ENCODE peak calls at places on chromosomes 3 and 15, in five cellular contexts. J is HL-60, F is lower lobe of right lung, H is GM20000, I is B cell. K is an unnamed sample.

GRCh38 chr3:52430416-52430810 is 14.5 kb downstream of the SEMA3G start:
- DNase-seq in H (no peak), J (no peak), F (no peak), I (no peak), K (no peak)

GRCh38 chr3:127990461-127990860 is 61.8 kb upstream of the SEC61A1 start:
- DNase-seq in F (no peak), I (no peak), H (no peak), J (no peak), K (no peak)

GRCh38 chr15:92638291-92638708 is 17.3 kb downstream of the FAM174B start:
- DNase-seq in J (no peak), F (peak), H (no peak), I (no peak), K (no peak)

GRCh38 chr3:80612366-80612765 is 844.6 kb upstream of the ROBO1 start:
- DNase-seq in I (no peak), H (no peak), F (no peak), J (no peak), K (no peak)

GRCh38 chr3:132380979-132381944 is 36.0 kb upstream of the DNAJC13 start:
- DNase-seq in J (no peak), I (no peak), F (no peak), H (no peak), K (no peak)

GRCh38 chr15:89760303-89761008 is 9.4 kb upstream of the MESP1 start:
- DNase-seq in F (peak), J (peak), I (peak), H (peak), K (peak)

GRCh38 chr3:34969513-34969912 is 669.8 kb upstream of the ARPP21 start:
- DNase-seq in F (no peak), H (no peak), I (no peak), J (no peak), K (no peak)

GRCh38 chr15:59594493-59594942 is 17.1 kb upstream of the GCNT3 start:
- DNase-seq in I (no peak), F (no peak), J (peak), H (no peak), K (no peak)

GRCh38 chr3:41370307-41370706 is 171.0 kb downstream of the CTNNB1 start:
- DNase-seq in F (no peak), J (no peak), H (no peak), I (no peak), K (no peak)

GRCh38 chr15:78264304-78265136 is at the start of gene DNAJA4:
- DNase-seq in F (peak), H (peak), I (peak), J (no peak), K (peak)

GRCh38 chr3:156611870-156612494 is 57.1 kb upstream of the SSR3 start:
- DNase-seq in H (no peak), F (no peak), I (no peak), J (no peak), K (no peak)

GRCh38 chr15:64640146-64640868 is 135.1 kb downstream of the RBPMS2 start:
- DNase-seq in J (no peak), H (no peak), F (no peak), I (no peak), K (no peak)

GRCh38 chr3:94694001-94694400 is 631.1 kb downstream of the NSUN3 start:
- DNase-seq in F (no peak), J (no peak), I (no peak), H (no peak), K (no peak)

GRCh38 chr15:52383100-52383588 is 87.5 kb upstream of the MYO5C start:
- DNase-seq in I (no peak), H (peak), J (no peak), F (no peak), K (no peak)

GRCh38 chr3:166367947-166368533 is 530.8 kb upstream of the BCHE start:
- DNase-seq in F (no peak), H (no peak), I (no peak), J (no peak), K (no peak)

GRCh38 chr3:186432189-186432588 is 70.2 kb upstream of the DGKG start:
- DNase-seq in H (peak), J (no peak), F (no peak), I (no peak), K (no peak)

GRCh38 chr15:32747886-32748285 is 30.1 kb downstream of the GREM1 start:
- DNase-seq in H (no peak), F (no peak), I (no peak), J (no peak), K (no peak)

GRCh38 chr3:46943237-46944187 is 33.0 kb downstream of the CCDC12 start:
- DNase-seq in F (peak), J (no peak), H (no peak), I (no peak), K (no peak)

GRCh38 chr3:82088749-82089148 is 327.3 kb upstream of the GBE1 start:
- DNase-seq in F (no peak), I (no peak), J (no peak), H (peak), K (no peak)

GRCh38 chr15:57044072-57044702 is 125.7 kb downstream of the TCF12 start:
- DNase-seq in I (no peak), J (no peak), F (no peak), H (no peak), K (no peak)

GRCh38 chr3:172066880-172067778 is 27.8 kb downstream of the FNDC3B start:
- DNase-seq in H (no peak), I (no peak), F (no peak), J (no peak), K (no peak)

GRCh38 chr3:127326341-127326740 is 38.5 kb upstream of the PRR20G start:
- DNase-seq in H (no peak), J (no peak), F (no peak), I (no peak), K (no peak)

GRCh38 chr3:124770341-124771082 is 40.3 kb downstream of the UMPS start:
- DNase-seq in F (no peak), I (no peak), H (no peak), J (no peak), K (no peak)

GRCh38 chr3:176352716-176353334 is 844.5 kb downstream of the TBL1XR1 start:
- DNase-seq in H (no peak), F (no peak), J (no peak), I (no peak), K (no peak)

GRCh38 chr15:79339588-79340314 is 28.8 kb downstream of the TMED3 start:
- DNase-seq in I (no peak), F (no peak), J (no peak), H (peak), K (peak)

GRCh38 chr3:100266531-100266930 is 5.7 kb downstream of the TBC1D23 start:
- DNase-seq in H (no peak), I (no peak), J (no peak), F (no peak), K (no peak)

GRCh38 chr3:77254967-77255831 is 215.3 kb downstream of the ROBO2 start:
- DNase-seq in J (peak), H (peak), I (no peak), F (no peak), K (peak)

GRCh38 chr15:32877620-32878019 is 159.8 kb downstream of the GREM1 start:
- DNase-seq in J (no peak), H (no peak), I (no peak), F (no peak), K (no peak)

GRCh38 chr3:192275741-192276355 is 451.5 kb downstream of the FGF12 start:
- DNase-seq in H (no peak), J (no peak), F (no peak), I (no peak), K (no peak)

GRCh38 chr3:49134471-49135265 is 1.8 kb upstream of the LAMB2 start:
- DNase-seq in I (no peak), J (no peak), F (no peak), H (no peak), K (no peak)

GRCh38 chr3:138381413-138381901 is 33.1 kb downstream of the MRAS start:
- DNase-seq in H (no peak), I (no peak), F (no peak), J (no peak), K (no peak)

GRCh38 chr15:66252411-66253295 is 897 bp downstream of the MEGF11 start:
- DNase-seq in H (peak), F (peak), I (peak), J (no peak), K (peak)

GRCh38 chr3:124097362-124098120 is 105.6 kb upstream of the ROPN1 start:
- DNase-seq in I (no peak), J (no peak), H (no peak), F (no peak), K (no peak)

GRCh38 chr3:40086890-40087884 is 222.3 kb upstream of the EIF1B start:
- DNase-seq in J (no peak), F (no peak), H (no peak), I (no peak), K (no peak)

GRCh38 chr3:177481329-177481728 is 284.0 kb upstream of the TBL1XR1 start:
- DNase-seq in H (no peak), F (no peak), J (no peak), I (no peak), K (no peak)

GRCh38 chr3:146085678-146086077 is 75.3 kb downstream of the PLOD2 start:
- DNase-seq in J (no peak), I (no peak), F (no peak), H (no peak), K (no peak)

GRCh38 chr3:134710313-134710680 is 59.5 kb upstream of the KY start:
- DNase-seq in J (no peak), H (no peak), I (no peak), F (no peak), K (no peak)

GRCh38 chr3:134709076-134709475 is 58.3 kb upstream of the KY start:
- DNase-seq in J (no peak), H (no peak), I (no peak), F (no peak), K (no peak)

GRCh38 chr3:134709563-134710312 is 58.9 kb upstream of the KY start:
- DNase-seq in F (no peak), H (no peak), I (no peak), J (no peak), K (no peak)

GRCh38 chr3:134713673-134714072 is 62.9 kb upstream of the KY start:
- DNase-seq in J (no peak), F (no peak), I (no peak), H (no peak), K (no peak)

GRCh38 chr3:134711284-134711683 is 60.5 kb upstream of the KY start:
- DNase-seq in I (no peak), J (no peak), F (no peak), H (no peak), K (no peak)
- TF ChIP-seq CTCF in I (no peak), J (no peak), F (no peak), H (no peak), K (no peak)

DNA sequence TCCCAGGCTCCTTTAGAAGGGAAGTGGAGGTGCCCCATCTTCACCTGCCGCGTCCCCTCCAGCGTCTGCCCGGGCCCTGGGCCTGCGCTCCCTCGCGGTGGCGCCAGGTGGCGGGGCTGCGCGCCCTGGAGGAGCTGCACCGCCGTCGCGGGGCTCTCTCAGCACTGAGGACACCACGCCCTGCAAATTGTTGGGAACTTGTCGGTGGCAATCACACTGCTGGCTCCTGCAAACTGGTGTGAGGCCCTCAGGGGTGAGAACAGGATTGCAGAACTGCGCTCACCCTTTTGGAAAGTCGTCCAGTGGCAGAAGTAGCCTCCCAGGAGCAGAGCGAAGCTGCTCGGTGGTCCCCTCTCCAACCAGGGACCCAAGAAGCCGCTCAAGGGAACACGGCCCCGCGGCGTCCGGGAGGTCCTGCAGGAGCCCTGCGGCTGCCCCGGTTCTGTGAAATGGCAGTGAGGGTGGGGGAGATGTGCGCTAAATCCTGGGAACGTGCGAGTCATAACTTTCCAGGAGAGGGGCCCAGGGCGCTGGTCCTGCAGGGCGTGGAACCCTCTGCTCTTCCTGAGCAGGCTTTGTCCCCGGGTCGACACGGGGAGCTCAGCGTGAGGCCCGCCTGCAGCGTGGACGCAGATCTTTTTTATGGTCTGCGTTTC is 995 bp upstream of the LRRK1 start:
- DNase-seq in H (peak), J (peak), F (peak), I (peak), K (peak)
- TF ChIP-seq CTCF in H (peak), J (peak), F (peak), I (peak), K (peak)

DNA sequence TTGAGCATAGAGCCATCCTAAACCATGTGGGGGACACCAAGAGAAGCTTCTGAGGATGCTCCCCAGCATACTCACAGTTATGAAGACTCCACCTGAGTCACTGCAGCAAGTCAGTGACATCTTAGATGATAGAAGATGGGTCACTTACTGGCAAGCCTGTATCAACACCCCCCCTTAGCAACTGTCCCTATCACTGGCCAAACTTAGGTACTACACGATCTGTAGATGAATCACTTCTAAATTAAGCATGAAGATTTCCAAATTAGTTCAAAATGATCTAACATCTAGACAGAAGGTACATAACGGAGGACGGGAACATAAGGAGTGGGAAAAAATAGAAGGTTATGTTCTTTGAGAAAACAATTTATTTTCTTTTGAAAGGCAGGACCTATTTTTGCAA is 13.2 kb upstream of the LMCD1 start:
- DNase-seq in F (no peak), I (no peak), H (no peak), J (no peak), K (no peak)
- TF ChIP-seq CTCF in F (no peak), I (no peak), H (no peak), J (no peak), K (no peak)

DNA sequence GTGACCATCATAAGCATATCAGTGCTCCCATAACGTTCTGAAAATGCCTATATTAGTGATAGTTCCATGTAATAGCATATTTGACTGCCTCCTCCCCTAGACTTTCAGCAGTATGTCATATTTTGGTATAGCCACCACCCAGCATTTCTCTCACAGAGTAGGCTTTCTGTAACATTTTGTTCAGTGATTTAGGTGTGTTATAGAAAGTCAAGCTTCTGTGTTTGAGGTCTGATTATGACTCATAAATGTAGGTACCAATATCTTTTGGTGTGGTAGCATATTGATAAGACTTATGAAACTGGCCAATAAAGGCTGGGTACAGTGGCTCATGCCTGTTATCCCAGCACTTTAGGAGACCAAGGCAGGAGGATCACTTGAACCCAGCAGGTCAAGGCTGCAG is 34.3 kb upstream of the ZMAT3 start:
- DNase-seq in H (no peak), F (no peak), I (no peak), J (no peak), K (no peak)
- TF ChIP-seq CTCF in H (no peak), F (no peak), I (no peak), J (no peak), K (no peak)

GRCh38 chr15:76386178-76386577 is 49.6 kb downstream of the ISL2 start:
- DNase-seq in I (no peak), J (no peak), F (no peak), H (no peak), K (no peak)

GRCh38 chr15:76390571-76390970 is 54.0 kb downstream of the ISL2 start:
- DNase-seq in J (no peak), F (no peak), I (no peak), H (no peak), K (no peak)

GRCh38 chr15:76384409-76384808 is 47.8 kb downstream of the ISL2 start:
- DNase-seq in J (no peak), I (no peak), H (no peak), F (no peak), K (no peak)

GRCh38 chr15:76382987-76383728 is 46.6 kb downstream of the ISL2 start:
- DNase-seq in F (no peak), J (no peak), I (no peak), H (no peak), K (no peak)

GRCh38 chr15:76386926-76387325 is 50.4 kb downstream of the ISL2 start:
- DNase-seq in J (no peak), H (no peak), I (no peak), F (no peak), K (no peak)
- TF ChIP-seq CTCF in J (no peak), H (no peak), I (no peak), F (no peak), K (no peak)

GRCh38 chr3:196492080-196492479 is 11.5 kb downstream of the RNF168 start:
- DNase-seq in F (no peak), H (no peak), I (no peak), J (no peak), K (no peak)

GRCh38 chr3:196489747-196490146 is 13.8 kb downstream of the RNF168 start:
- DNase-seq in H (no peak), F (no peak), I (no peak), J (no peak), K (no peak)

DNA sequence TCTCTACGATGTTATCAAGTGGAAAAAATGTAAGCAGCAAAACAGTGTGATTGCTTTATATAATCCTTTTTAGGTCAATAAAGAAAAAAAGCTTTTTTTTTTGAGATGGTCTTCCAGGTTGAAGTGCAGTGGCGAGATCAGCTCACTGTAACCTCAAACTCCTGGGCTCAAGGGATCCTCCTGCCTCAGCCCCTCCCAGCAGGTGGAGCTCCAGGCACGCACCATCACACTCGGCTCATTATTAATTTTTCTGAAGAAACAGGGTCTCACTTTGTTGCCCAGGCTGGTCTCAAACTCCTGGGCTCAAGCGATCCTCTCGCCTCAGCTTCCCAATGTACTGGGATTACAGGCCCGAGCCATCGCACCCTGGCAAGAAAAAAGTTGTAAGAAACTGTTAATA is 17.3 kb downstream of the RNF168 start:
- DNase-seq in H (no peak), J (no peak), I (no peak), F (no peak), K (peak)
- TF ChIP-seq CTCF in H (peak), J (no peak), I (no peak), F (peak), K (no peak)

K was measured in endothelial cell.